ENCODE peak calls at places on chromosomes 2 and 18, in seven cellular contexts. One of them, this sample, is unnamed.

GRCh38 chr2:25957743-25958142 is 24.6 kb downstream of the KIF3C start:
- DNase-seq in GM23338: no peak
- DNase-seq in HCT116: no peak
- DNase-seq in PC-3: peak; percentile 51
- DNase-seq in GM23248: no peak
- DNase-seq in neural progenitor cell: no peak
- DNase-seq in hepatocyte: no peak
- DNase-seq in this sample: no peak

GRCh38 chr2:129058981-129059380 is 740.3 kb upstream of the HS6ST1 start:
- DNase-seq in GM23338: no peak
- DNase-seq in HCT116: no peak
- DNase-seq in PC-3: no peak
- DNase-seq in GM23248: no peak
- DNase-seq in neural progenitor cell: no peak
- DNase-seq in hepatocyte: no peak
- DNase-seq in this sample: no peak

GRCh38 chr2:15582153-15582552 is 9.5 kb upstream of the DDX1 start:
- DNase-seq in GM23338: no peak
- DNase-seq in HCT116: no peak
- DNase-seq in PC-3: no peak
- DNase-seq in GM23248: no peak
- DNase-seq in neural progenitor cell: no peak
- DNase-seq in hepatocyte: no peak
- DNase-seq in this sample: no peak

GRCh38 chr18:58087928-58088722 is 44.1 kb downstream of the NEDD4L start:
- DNase-seq in GM23338: peak; percentile 36
- DNase-seq in HCT116: no peak
- DNase-seq in PC-3: peak; percentile 99
- DNase-seq in GM23248: peak; percentile 11
- DNase-seq in neural progenitor cell: no peak
- DNase-seq in hepatocyte: no peak
- DNase-seq in this sample: no peak

GRCh38 chr2:221444106-221444505 is 128.0 kb downstream of the EPHA4 start:
- DNase-seq in GM23338: no peak
- DNase-seq in HCT116: peak; percentile 12
- DNase-seq in PC-3: peak; percentile 77
- DNase-seq in GM23248: peak; percentile 88
- DNase-seq in neural progenitor cell: no peak
- DNase-seq in hepatocyte: no peak
- DNase-seq in this sample: no peak

GRCh38 chr2:65299246-65299645 is 71.6 kb downstream of the ACTR2 start:
- DNase-seq in GM23338: no peak
- DNase-seq in HCT116: no peak
- DNase-seq in PC-3: peak; percentile 95
- DNase-seq in GM23248: peak; percentile 67
- DNase-seq in neural progenitor cell: no peak
- DNase-seq in hepatocyte: no peak
- DNase-seq in this sample: no peak

GRCh38 chr2:146143971-146144370 is 1624.1 kb upstream of the ZEB2 start:
- DNase-seq in GM23338: no peak
- DNase-seq in HCT116: no peak
- DNase-seq in PC-3: no peak
- DNase-seq in GM23248: peak; percentile 23
- DNase-seq in neural progenitor cell: no peak
- DNase-seq in hepatocyte: no peak
- DNase-seq in this sample: no peak

GRCh38 chr2:137976274-137976673 is 12.0 kb downstream of the HNMT start:
- DNase-seq in GM23338: no peak
- DNase-seq in HCT116: no peak
- DNase-seq in PC-3: peak; percentile 42
- DNase-seq in GM23248: no peak
- DNase-seq in neural progenitor cell: no peak
- DNase-seq in hepatocyte: no peak
- DNase-seq in this sample: no peak

GRCh38 chr2:166092889-166093288 is 34.9 kb downstream of the SCN1A start:
- DNase-seq in GM23338: no peak
- DNase-seq in HCT116: no peak
- DNase-seq in PC-3: no peak
- DNase-seq in GM23248: peak; percentile 39
- DNase-seq in neural progenitor cell: no peak
- DNase-seq in hepatocyte: no peak
- DNase-seq in this sample: no peak

GRCh38 chr2:166090346-166090745 is 37.5 kb downstream of the SCN1A start:
- DNase-seq in GM23338: no peak
- DNase-seq in HCT116: no peak
- DNase-seq in PC-3: no peak
- DNase-seq in GM23248: peak; percentile 39
- DNase-seq in neural progenitor cell: no peak
- DNase-seq in hepatocyte: no peak
- DNase-seq in this sample: no peak

GRCh38 chr2:166091439-166091838 is 36.4 kb downstream of the SCN1A start:
- DNase-seq in GM23338: peak; percentile 13
- DNase-seq in HCT116: no peak
- DNase-seq in PC-3: no peak
- DNase-seq in GM23248: no peak
- DNase-seq in neural progenitor cell: no peak
- DNase-seq in hepatocyte: no peak
- DNase-seq in this sample: no peak

GRCh38 chr2:166088634-166089033 is 39.2 kb downstream of the SCN1A start:
- DNase-seq in GM23338: no peak
- DNase-seq in HCT116: no peak
- DNase-seq in PC-3: no peak
- DNase-seq in GM23248: no peak
- DNase-seq in neural progenitor cell: no peak
- DNase-seq in hepatocyte: no peak
- DNase-seq in this sample: no peak

GRCh38 chr2:166090900-166091299 is 36.9 kb downstream of the SCN1A start:
- DNase-seq in GM23338: no peak
- DNase-seq in HCT116: no peak
- DNase-seq in PC-3: no peak
- DNase-seq in GM23248: no peak
- DNase-seq in neural progenitor cell: no peak
- DNase-seq in hepatocyte: no peak
- DNase-seq in this sample: no peak
- TF ChIP-seq EZH2phosphoT487 in GM23338: no peak
- TF ChIP-seq EZH2phosphoT487 in HCT116: no peak
- TF ChIP-seq EZH2phosphoT487 in PC-3: no peak
- TF ChIP-seq EZH2phosphoT487 in GM23248: no peak
- TF ChIP-seq EZH2phosphoT487 in neural progenitor cell: no peak
- TF ChIP-seq EZH2phosphoT487 in hepatocyte: no peak
- TF ChIP-seq EZH2phosphoT487 in this sample: no peak

GRCh38 chr2:86011449-86011941 is 94.2 kb downstream of the POLR1A start:
- DNase-seq in GM23338: no peak
- DNase-seq in HCT116: no peak
- DNase-seq in PC-3: peak; percentile 78
- DNase-seq in GM23248: no peak
- DNase-seq in neural progenitor cell: no peak
- DNase-seq in hepatocyte: peak; percentile 63
- DNase-seq in this sample: no peak
- TF ChIP-seq EZH2 in GM23338: no peak
- TF ChIP-seq EZH2 in HCT116: no peak
- TF ChIP-seq EZH2 in PC-3: no peak
- TF ChIP-seq EZH2 in GM23248: no peak
- TF ChIP-seq EZH2 in neural progenitor cell: no peak
- TF ChIP-seq EZH2 in hepatocyte: no peak
- TF ChIP-seq EZH2 in this sample: no peak

GRCh38 chr2:11635141-11635540 is 34.9 kb downstream of the NTSR2 start:
- DNase-seq in GM23338: no peak
- DNase-seq in HCT116: no peak
- DNase-seq in PC-3: no peak
- DNase-seq in GM23248: no peak
- DNase-seq in neural progenitor cell: no peak
- DNase-seq in hepatocyte: no peak
- DNase-seq in this sample: no peak
- H3K36me3 ChIP-seq in GM23338: peaks cover 16% of the 10 kb centered on the region
- H3K36me3 ChIP-seq in HCT116: no peaks in the 10 kb centered on the region
- H3K36me3 ChIP-seq in PC-3: no peaks in the 10 kb centered on the region
- H3K36me3 ChIP-seq in GM23248: no peaks in the 10 kb centered on the region
- H3K36me3 ChIP-seq in neural progenitor cell: peaks cover 3% of the 10 kb centered on the region
- H3K36me3 ChIP-seq in hepatocyte: no peaks in the 10 kb centered on the region
- H3K36me3 ChIP-seq in this sample: no peaks in the 10 kb centered on the region

GRCh38 chr18:63336366-63337099 is 17.0 kb upstream of the BCL2 start:
- DNase-seq in GM23338: no peak
- DNase-seq in HCT116: peak; percentile 57
- DNase-seq in PC-3: peak; percentile 93
- DNase-seq in GM23248: peak; percentile 92
- DNase-seq in neural progenitor cell: no peak
- DNase-seq in hepatocyte: no peak
- DNase-seq in this sample: no peak

GRCh38 chr18:63344263-63344662 is 22.7 kb downstream of the KDSR start:
- DNase-seq in GM23338: no peak
- DNase-seq in HCT116: no peak
- DNase-seq in PC-3: no peak
- DNase-seq in GM23248: no peak
- DNase-seq in neural progenitor cell: no peak
- DNase-seq in hepatocyte: no peak
- DNase-seq in this sample: no peak

GRCh38 chr18:63344918-63345317 is 22.1 kb downstream of the KDSR start:
- DNase-seq in GM23338: no peak
- DNase-seq in HCT116: no peak
- DNase-seq in PC-3: no peak
- DNase-seq in GM23248: no peak
- DNase-seq in neural progenitor cell: no peak
- DNase-seq in hepatocyte: no peak
- DNase-seq in this sample: no peak

GRCh38 chr18:63342206-63342605 is 22.6 kb upstream of the BCL2 start:
- DNase-seq in GM23338: peak; percentile 69
- DNase-seq in HCT116: no peak
- DNase-seq in PC-3: peak; percentile 52
- DNase-seq in GM23248: peak; percentile 37
- DNase-seq in neural progenitor cell: peak; percentile 66
- DNase-seq in hepatocyte: peak; percentile 46
- DNase-seq in this sample: no peak

GRCh38 chr18:63339920-63340484 is 20.4 kb upstream of the BCL2 start:
- DNase-seq in GM23338: peak; percentile 96
- DNase-seq in HCT116: peak; percentile 10
- DNase-seq in PC-3: peak; percentile 46
- DNase-seq in GM23248: peak; percentile 68
- DNase-seq in neural progenitor cell: peak; percentile 86
- DNase-seq in hepatocyte: peak; percentile 67
- DNase-seq in this sample: peak; percentile 35
- TF ChIP-seq EZH2phosphoT487 in GM23338: no peak
- TF ChIP-seq EZH2phosphoT487 in HCT116: no peak
- TF ChIP-seq EZH2phosphoT487 in PC-3: no peak
- TF ChIP-seq EZH2phosphoT487 in GM23248: no peak
- TF ChIP-seq EZH2phosphoT487 in neural progenitor cell: no peak
- TF ChIP-seq EZH2phosphoT487 in hepatocyte: no peak
- TF ChIP-seq EZH2phosphoT487 in this sample: no peak